ENCODE peak calls at places on chromosomes 16 and 17, in nine cellular contexts. B is astrocyte of the spinal cord, D is tibial artery, H is fibroblast of pulmonary artery, X is progenitor cell of endocrine pancreas, A is activated B cell treated with CpG ODN at 0.5 μM for 24 hours, U is fibroblast of mammary gland, J is OCI-LY7, Y is AG04450. O is an unnamed sample.

GRCh38 chr17:78652913-78653312 is 75.7 kb upstream of the DNAH17 start:
- DNase-seq in B (no peak), D (no peak), H (no peak), X (no peak), A (no peak), U (no peak), J (no peak), Y (no peak), O (no peak)

GRCh38 chr17:21814776-21815175 is 122.5 kb downstream of the KCNJ18 start:
- DNase-seq in B (no peak), D (no peak), H (no peak), X (no peak), A (no peak), U (no peak), J (no peak), Y (no peak), O (no peak)

GRCh38 chr16:57479422-57480126 is 6.7 kb downstream of the DOK4 start:
- DNase-seq in B (peak; percentile 54), D (peak; percentile 79), H (peak; percentile 78), X (no peak), A (no peak), U (peak; percentile 67), J (no peak), Y (no peak), O (no peak)

GRCh38 chr17:13587487-13588338 is 14.0 kb downstream of the HS3ST3A1 start:
- DNase-seq in B (no peak), D (no peak), H (no peak), X (no peak), A (no peak), U (peak; percentile 53), J (no peak), Y (no peak), O (no peak)

GRCh38 chr16:81376880-81377279 is 62.1 kb downstream of the GAN start:
- DNase-seq in B (no peak), D (no peak), H (peak; percentile 10), X (no peak), A (no peak), U (peak; percentile 15), J (no peak), Y (no peak), O (peak; percentile 48)

GRCh38 chr17:14525551-14526455 is 224.9 kb downstream of the HS3ST3B1 start:
- DNase-seq in B (no peak), D (no peak), H (no peak), X (no peak), A (no peak), U (no peak), J (no peak), Y (no peak), O (no peak)

GRCh38 chr17:75645501-75645888 is 12.3 kb downstream of the SMIM5 start:
- DNase-seq in B (peak; percentile 49), D (no peak), H (peak; percentile 13), X (no peak), A (no peak), U (no peak), J (no peak), Y (no peak), O (no peak)

GRCh38 chr16:426906-427249 is 1.4 kb downstream of the RAB11FIP3 start:
- DNase-seq in B (no peak), D (no peak), H (no peak), X (no peak), A (no peak), U (no peak), J (peak; percentile 17), Y (no peak), O (peak; percentile 20)

GRCh38 chr16:3157229-3158013 is 22.6 kb downstream of the ZNF213 start:
- DNase-seq in B (peak; percentile 95), D (peak; percentile 80), H (peak; percentile 90), X (no peak), A (no peak), U (peak; percentile 97), J (peak; percentile 21), Y (peak; percentile 89), O (peak; percentile 75)

DNA sequence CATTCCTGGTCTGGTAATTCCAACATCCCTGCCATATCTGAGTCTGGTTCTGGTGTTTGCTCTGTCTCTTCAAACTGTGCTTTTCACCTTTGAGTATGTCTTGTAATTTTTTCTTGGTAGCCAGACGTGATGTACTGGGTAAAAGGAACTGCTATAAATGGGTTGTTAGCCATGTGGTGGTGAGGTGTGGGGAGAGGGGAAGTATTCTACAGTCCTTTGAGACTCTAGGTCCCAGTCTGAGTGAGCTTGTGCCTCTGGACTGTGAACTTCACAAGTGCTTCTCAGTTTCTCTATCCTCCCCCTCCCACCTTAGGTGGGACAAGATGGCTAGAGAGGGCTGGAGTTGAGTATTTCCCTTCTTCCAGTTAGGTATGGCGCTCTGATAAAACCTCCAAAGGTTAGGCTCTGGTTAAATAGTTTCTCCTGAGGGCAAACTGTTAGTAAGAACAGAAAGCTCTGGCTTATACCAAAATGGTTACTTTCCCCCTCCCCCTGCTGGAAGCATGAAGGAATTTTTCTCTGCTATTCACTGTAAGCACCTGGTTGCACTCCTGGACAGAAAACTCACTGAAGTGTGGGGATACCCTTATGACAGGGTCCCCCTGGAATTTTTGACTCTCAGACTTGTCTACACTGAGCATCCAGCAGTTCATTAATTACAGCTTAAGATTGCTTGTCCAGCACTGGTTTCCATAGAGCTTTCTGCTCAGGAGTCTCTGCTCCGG is 87.8 kb downstream of the MARCHF10 start:
- DNase-seq in B (no peak), D (no peak), H (no peak), X (no peak), A (no peak), U (no peak), J (no peak), Y (no peak), O (no peak)
- TF ChIP-seq CTCF in B (peak; percentile 32), D (no peak), H (peak; percentile 34), X (peak; percentile 47), A (no peak), U (peak; percentile 30), J (peak; percentile 34), Y (peak; percentile 36), O (no peak)

DNA sequence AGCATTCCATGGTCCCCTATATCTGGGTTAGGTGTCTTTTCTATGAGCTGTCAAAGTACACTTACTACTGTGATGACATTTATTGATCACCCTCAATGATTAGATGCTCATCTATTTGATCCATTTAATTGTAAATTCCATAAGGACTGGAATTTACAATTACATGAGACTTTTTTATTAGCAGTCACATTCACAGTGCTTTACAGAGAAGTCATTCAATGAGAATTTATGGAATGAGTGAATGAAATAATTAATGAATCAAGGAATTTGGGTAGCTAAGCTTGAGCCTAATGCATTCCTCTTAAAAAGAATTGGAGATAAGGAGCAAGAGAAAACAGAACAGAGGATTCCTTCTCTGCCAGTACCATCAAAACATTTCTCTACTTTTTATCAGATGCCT is 1437.5 kb upstream of the CDH8 start:
- DNase-seq in B (no peak), D (no peak), H (no peak), X (no peak), A (no peak), U (no peak), J (no peak), Y (no peak), O (no peak)
- TF ChIP-seq CTCF in B (no peak), D (no peak), H (no peak), X (no peak), A (no peak), U (no peak), J (no peak), Y (no peak), O (no peak)

GRCh38 chr16:79265701-79266100 is 334.8 kb downstream of the MAF start:
- DNase-seq in B (no peak), D (no peak), H (no peak), X (no peak), A (no peak), U (no peak), J (no peak), Y (no peak), O (no peak)

GRCh38 chr16:79261944-79262552 is 338.5 kb downstream of the MAF start:
- DNase-seq in B (no peak), D (no peak), H (no peak), X (no peak), A (no peak), U (no peak), J (no peak), Y (no peak), O (no peak)

GRCh38 chr16:79257958-79258490 is 342.5 kb downstream of the MAF start:
- DNase-seq in B (no peak), D (no peak), H (no peak), X (no peak), A (no peak), U (no peak), J (no peak), Y (no peak), O (no peak)

GRCh38 chr16:79264237-79265104 is 336.1 kb downstream of the MAF start:
- DNase-seq in B (no peak), D (no peak), H (no peak), X (no peak), A (no peak), U (no peak), J (no peak), Y (no peak), O (no peak)

DNA sequence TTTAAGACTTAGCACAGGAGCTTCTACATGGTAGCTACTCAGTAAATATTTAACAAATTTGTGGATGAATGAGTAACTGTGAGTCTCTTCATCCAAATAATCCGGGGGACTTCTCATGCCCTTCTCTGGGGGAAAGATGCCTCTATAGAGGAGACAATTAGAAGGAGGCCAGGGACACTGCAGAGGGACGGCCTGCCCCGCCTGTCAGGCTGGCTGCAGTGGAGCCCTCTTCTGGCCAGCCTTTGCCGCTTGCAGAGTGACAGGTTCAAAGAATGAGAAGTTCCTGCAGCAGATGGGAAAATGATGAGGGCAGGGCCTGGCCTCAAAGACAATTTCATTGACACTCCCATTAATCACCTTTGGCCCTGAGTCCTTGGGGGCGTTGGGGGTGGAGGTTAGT is 339.1 kb downstream of the MAF start:
- DNase-seq in B (no peak), D (no peak), H (no peak), X (peak; percentile 12), A (no peak), U (no peak), J (no peak), Y (no peak), O (peak; percentile 55)
- TF ChIP-seq CTCF in B (peak; percentile 8), D (no peak), H (no peak), X (peak; percentile 65), A (no peak), U (no peak), J (peak; percentile 69), Y (no peak), O (peak; percentile 36)

GRCh38 chr17:8628609-8629169 is 1.8 kb downstream of the MYH10 start:
- DNase-seq in B (peak; percentile 21), D (no peak), H (peak; percentile 20), X (no peak), A (no peak), U (peak; percentile 12), J (no peak), Y (no peak), O (no peak)

GRCh38 chr17:8631554-8631877 is 991 bp upstream of the MYH10 start:
- DNase-seq in B (peak; percentile 16), D (no peak), H (peak; percentile 32), X (no peak), A (no peak), U (peak; percentile 15), J (no peak), Y (no peak), O (no peak)

GRCh38 chr17:8630802-8631553 is 453 bp upstream of the MYH10 start:
- DNase-seq in B (peak; percentile 100), D (peak; percentile 99), H (peak; percentile 100), X (peak; percentile 99), A (peak; percentile 78), U (peak; percentile 99), J (peak; percentile 99), Y (peak; percentile 100), O (peak; percentile 97)

GRCh38 chr17:8629371-8630226 is 926 bp downstream of the MYH10 start:
- DNase-seq in B (peak; percentile 18), D (peak; percentile 74), H (peak; percentile 36), X (peak; percentile 36), A (peak; percentile 29), U (peak; percentile 30), J (peak; percentile 26), Y (no peak), O (peak; percentile 40)

GRCh38 chr17:8630227-8630801 is at the start of gene MYH10:
- DNase-seq in B (no peak), D (no peak), H (no peak), X (no peak), A (no peak), U (no peak), J (peak; percentile 18), Y (no peak), O (no peak)
- TF ChIP-seq CTCF in B (peak; percentile 18), D (peak; percentile 38), H (no peak), X (no peak), A (no peak), U (no peak), J (peak; percentile 39), Y (no peak), O (no peak)

O was measured in activated CD8-positive, alpha-beta T cell treated with anti-CD3 and anti-CD28 coated beads for 36 hours.